ENCODE peak calls at places on chromosomes 11 and 22, in six cellular contexts. H is GM19239; M is A172; K is posterior cingulate gyrus; G is IMR-90; V is activated CD8-positive, alpha-beta T cell treated with anti-CD3 and anti-CD28 coated beads for 36 hours. N is an unnamed sample.

GRCh38 chr11:92880391-92880790 is 89.1 kb upstream of the MTNR1B start:
- DNase-seq in H (no peak), M (peak; percentile 59), K (no peak), G (no peak), V (no peak), N (no peak)

GRCh38 chr11:126336646-126337045 is 18.8 kb upstream of the ST3GAL4 start:
- DNase-seq in H (no peak), M (no peak), K (no peak), G (no peak), V (no peak), N (no peak)

GRCh38 chr11:108805030-108805429 is 140.2 kb downstream of the DDX10 start:
- DNase-seq in H (no peak), M (no peak), K (no peak), G (no peak), V (no peak), N (no peak)

GRCh38 chr22:24391836-24392217 is 35.6 kb upstream of the ADORA2A start:
- DNase-seq in H (no peak), M (peak; percentile 52), K (no peak), G (peak; percentile 77), V (no peak), N (no peak)

GRCh38 chr22:21568207-21569075 is 927 bp downstream of the UBE2L3 start:
- DNase-seq in H (no peak), M (no peak), K (peak; percentile 21), G (peak; percentile 24), V (peak; percentile 43), N (no peak)

GRCh38 chr22:23715811-23716355 is 25.1 kb downstream of the RGL4 start:
- DNase-seq in H (no peak), M (no peak), K (no peak), G (no peak), V (no peak), N (no peak)

GRCh38 chr11:119178166-119178680 is 7.1 kb upstream of the NHERF4 start:
- DNase-seq in H (no peak), M (no peak), K (no peak), G (no peak), V (no peak), N (no peak)

GRCh38 chr22:38715176-38715764 is 9.5 kb downstream of the GTPBP1 start:
- DNase-seq in H (no peak), M (no peak), K (no peak), G (no peak), V (no peak), N (no peak)

GRCh38 chr11:57800444-57801184 is 39.0 kb downstream of the CTNND1 start:
- DNase-seq in H (peak; percentile 61), M (peak; percentile 77), K (no peak), G (peak; percentile 74), V (peak; percentile 6), N (peak; percentile 78)

GRCh38 chr22:44735518-44736428 is 16.6 kb upstream of the ARHGAP8 start:
- DNase-seq in H (peak; percentile 94), M (peak; percentile 14), K (peak; percentile 86), G (peak; percentile 41), V (peak; percentile 92), N (peak; percentile 49)

GRCh38 chr22:25763239-25763777 is 21.3 kb downstream of the MYO18B start:
- DNase-seq in H (no peak), M (peak; percentile 55), K (no peak), G (no peak), V (no peak), N (no peak)

GRCh38 chr22:26529345-26529744 is 17.1 kb upstream of the TFIP11 start:
- DNase-seq in H (no peak), M (no peak), K (no peak), G (no peak), V (no peak), N (no peak)

N was measured in cerebellum.